ENCODE peak calls at places on chromosomes 16 and 17, in ten cellular contexts. Z is GM12878, L is stomach, R is A549, J is transverse colon, N is Peyer's patch, K is right lobe of liver, V is uterus, D is tibial nerve, S is gastrocnemius medialis. C is an unnamed sample.
A peak's percentile ranks its signal among the peaks of the same experiment; 100 is the strongest.

GRCh38 chr17:42016411-42016831 is 818 bp downstream of the DNAJC7 start:
- DNase-seq in Z (no peak), L (no peak), R (no peak), J (no peak), N (no peak), K (no peak), V (no peak), D (no peak), S (no peak), C (no peak)

GRCh38 chr17:13398853-13399252 is 202.9 kb downstream of the HS3ST3A1 start:
- DNase-seq in Z (no peak), L (no peak), R (no peak), J (no peak), N (no peak), K (no peak), V (no peak), D (no peak), S (no peak), C (no peak)

GRCh38 chr16:872436-873242 is 72.1 kb upstream of the GNG13 start:
- DNase-seq in Z (no peak), L (no peak), R (no peak), J (no peak), N (no peak), K (peak; percentile 35), V (no peak), D (no peak), S (no peak), C (no peak)

GRCh38 chr16:16075463-16076399 is 126.3 kb downstream of the ABCC1 start:
- DNase-seq in Z (no peak), L (peak; percentile 46), R (no peak), J (peak; percentile 39), N (no peak), K (peak; percentile 66), V (no peak), D (peak; percentile 58), S (peak; percentile 96), C (peak; percentile 74)

GRCh38 chr17:36726199-36726598 is 124.8 kb downstream of the MRM1 start:
- DNase-seq in Z (no peak), L (no peak), R (no peak), J (no peak), N (no peak), K (no peak), V (no peak), D (no peak), S (no peak), C (no peak)

GRCh38 chr17:56577810-56578209 is 15.7 kb upstream of the NOG start:
- DNase-seq in Z (no peak), L (no peak), R (no peak), J (no peak), N (no peak), K (no peak), V (no peak), D (no peak), S (peak; percentile 76), C (peak; percentile 55)

GRCh38 chr16:31382485-31383161 is 10.5 kb upstream of the ITGAD start:
- DNase-seq in Z (no peak), L (peak; percentile 67), R (peak; percentile 76), J (peak; percentile 68), N (peak; percentile 79), K (peak; percentile 77), V (no peak), D (no peak), S (peak; percentile 51), C (peak; percentile 86)

GRCh38 chr16:86082400-86083030 is 183.6 kb downstream of the IRF8 start:
- DNase-seq in Z (no peak), L (no peak), R (no peak), J (no peak), N (peak; percentile 15), K (peak; percentile 26), V (no peak), D (no peak), S (no peak), C (no peak)

GRCh38 chr16:27959914-27960313 is 103.6 kb downstream of the GSG1L start:
- DNase-seq in Z (no peak), L (no peak), R (no peak), J (no peak), N (no peak), K (no peak), V (no peak), D (no peak), S (no peak), C (no peak)

GRCh38 chr17:30454635-30455034 is 22.6 kb upstream of the GOSR1 start:
- DNase-seq in Z (no peak), L (no peak), R (no peak), J (no peak), N (no peak), K (no peak), V (no peak), D (no peak), S (no peak), C (no peak)

GRCh38 chr16:11259288-11259621 is 3.3 kb upstream of the SOCS1 start:
- DNase-seq in Z (no peak), L (no peak), R (no peak), J (peak; percentile 47), N (no peak), K (no peak), V (no peak), D (no peak), S (no peak), C (no peak)

GRCh38 chr17:79009397-79010303 is at the start of gene CANT1:
- DNase-seq in Z (peak; percentile 64), L (peak; percentile 85), R (peak; percentile 95), J (peak; percentile 89), N (peak; percentile 88), K (peak; percentile 89), V (peak; percentile 76), D (peak; percentile 68), S (peak; percentile 66), C (peak; percentile 88)

GRCh38 chr17:79014158-79014758 is 4.7 kb upstream of the CANT1 start:
- DNase-seq in Z (no peak), L (no peak), R (no peak), J (no peak), N (no peak), K (no peak), V (no peak), D (no peak), S (no peak), C (no peak)

GRCh38 chr17:79010304-79010646 is 711 bp upstream of the CANT1 start:
- DNase-seq in Z (no peak), L (no peak), R (no peak), J (no peak), N (no peak), K (peak; percentile 47), V (no peak), D (no peak), S (no peak), C (no peak)

GRCh38 chr17:79012563-79013134 is 3.1 kb upstream of the CANT1 start:
- DNase-seq in Z (no peak), L (no peak), R (no peak), J (no peak), N (no peak), K (no peak), V (no peak), D (no peak), S (peak; percentile 1), C (no peak)

GRCh38 chr17:79011451-79012147 is 2.0 kb upstream of the CANT1 start:
- DNase-seq in Z (no peak), L (no peak), R (no peak), J (no peak), N (no peak), K (no peak), V (no peak), D (no peak), S (peak; percentile 3), C (no peak)
- H3K27ac ChIP-seq in Z (no peak overlapping the region), L (no peak overlapping the region), R (no peak overlapping the region), J (no peak overlapping the region), N (no peak overlapping the region), K (no peak overlapping the region), V (no peak overlapping the region), D (no peak overlapping the region), S (no peak overlapping the region), C (no peak overlapping the region)

GRCh38 chr17:76529643-76530488 is 7.6 kb downstream of the CYGB start:
- DNase-seq in Z (no peak), L (peak; percentile 66), R (no peak), J (peak; percentile 72), N (peak; percentile 67), K (peak; percentile 70), V (peak; percentile 86), D (peak; percentile 84), S (peak; percentile 81), C (peak; percentile 92)

GRCh38 chr17:76530489-76530814 is 7.1 kb downstream of the CYGB start:
- DNase-seq in Z (no peak), L (no peak), R (no peak), J (no peak), N (no peak), K (no peak), V (no peak), D (no peak), S (no peak), C (no peak)

GRCh38 chr17:76530826-76531500 is 6.5 kb downstream of the CYGB start:
- DNase-seq in Z (no peak), L (no peak), R (no peak), J (no peak), N (no peak), K (peak; percentile 37), V (no peak), D (no peak), S (no peak), C (peak; percentile 22)

GRCh38 chr17:76532072-76532651 is 5.3 kb downstream of the CYGB start:
- DNase-seq in Z (no peak), L (no peak), R (no peak), J (no peak), N (no peak), K (no peak), V (no peak), D (no peak), S (no peak), C (peak; percentile 21)

GRCh38 chr17:76531501-76532038 is 5.9 kb downstream of the CYGB start:
- DNase-seq in Z (no peak), L (no peak), R (no peak), J (no peak), N (no peak), K (no peak), V (no peak), D (no peak), S (no peak), C (no peak)
- H3K4me1 ChIP-seq in Z (peaks cover 12% of the 10 kb centered on the region), L (peaks cover 63% of the 10 kb centered on the region), R (peaks cover 13% of the 10 kb centered on the region), J (peaks cover 35% of the 10 kb centered on the region), N (peaks cover 26% of the 10 kb centered on the region), K (no peaks in the 10 kb centered on the region), V (peaks cover 16% of the 10 kb centered on the region), D (no peaks in the 10 kb centered on the region), S (peaks cover 23% of the 10 kb centered on the region), C (peaks cover 39% of the 10 kb centered on the region)

GRCh38 chr16:4766875-4767628 is at the start of gene ZNF500:
- DNase-seq in Z (peak; percentile 84), L (peak; percentile 99), R (peak; percentile 97), J (peak; percentile 99), N (peak; percentile 99), K (peak; percentile 98), V (peak; percentile 97), D (peak; percentile 99), S (peak; percentile 98), C (peak; percentile 98)
- TF ChIP-seq POLR2A in Z (peak; percentile 72), L (no peak), R (peak; percentile 75), J (peak; percentile 69), N (peak; percentile 72), K (peak; percentile 61), V (peak; percentile 66), D (no peak), S (peak; percentile 69), C (no peak)

DNA sequence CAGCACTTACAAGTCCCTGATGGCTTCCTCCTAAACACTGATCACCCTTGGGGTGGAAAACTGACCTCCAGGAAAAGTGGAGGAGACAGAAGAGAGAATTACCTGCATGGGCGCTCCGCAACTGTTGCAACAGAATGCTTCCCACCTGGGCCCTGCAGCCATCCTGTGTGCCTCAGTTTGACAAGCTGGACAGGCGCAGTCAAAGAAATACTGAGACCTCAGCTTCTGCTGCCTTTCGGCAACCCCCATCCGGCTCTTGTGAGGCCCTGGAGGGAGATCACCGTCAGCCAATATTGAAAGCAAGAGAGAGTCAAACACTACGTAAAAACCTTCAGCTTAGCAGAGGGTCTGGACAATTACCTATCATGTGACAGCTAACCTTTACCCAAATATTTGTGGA is 24.8 kb downstream of the SERPINF1 start:
- DNase-seq in Z (no peak), L (no peak), R (no peak), J (no peak), N (no peak), K (peak; percentile 49), V (no peak), D (no peak), S (no peak), C (no peak)
- H3K27ac ChIP-seq in Z (no peak overlapping the region), L (peak overlapping the region; percentile 94), R (peak overlapping the region; percentile 81), J (peak overlapping the region; percentile 90), N (peak overlapping the region; percentile 87), K (peak overlapping the region; percentile 44), V (peak overlapping the region; percentile 93), D (peak overlapping the region; percentile 85), S (peak overlapping the region; percentile 98), C (peak overlapping the region; percentile 47)